ENCODE peak calls at places on chromosome 20, in six cellular contexts. One of them, this sample, is unnamed. For H3K4me1 and H3K9me3, the result is how much of the 10 kb centered on the place peaks cover.

GRCh38 chr20:2775139-2775538 is 25.3 kb downstream of the CPXM1 start:
- DNase-seq in PC-9: no peak
- DNase-seq in right cardiac atrium: no peak
- DNase-seq in HCT116: no peak
- DNase-seq in CD4-positive, alpha-beta memory T cell: no peak
- DNase-seq in CD4-positive, CD25-positive, alpha-beta regulatory T cell: no peak
- DNase-seq in this sample: no peak

GRCh38 chr20:2814587-2815051 is at the start of gene C20orf141:
- DNase-seq in CD4-positive, alpha-beta memory T cell: no peak
- DNase-seq in right cardiac atrium: no peak
- DNase-seq in HCT116: no peak
- DNase-seq in PC-9: peak
- DNase-seq in CD4-positive, CD25-positive, alpha-beta regulatory T cell: no peak
- DNase-seq in this sample: no peak

GRCh38 chr20:15927893-15928650 is 645.2 kb downstream of the KIF16B start:
- DNase-seq in CD4-positive, alpha-beta memory T cell: no peak
- DNase-seq in PC-9: no peak
- DNase-seq in CD4-positive, CD25-positive, alpha-beta regulatory T cell: no peak
- DNase-seq in right cardiac atrium: no peak
- DNase-seq in HCT116: no peak
- DNase-seq in this sample: no peak

GRCh38 chr20:33685328-33686007 is 717 bp downstream of the E2F1 start:
- DNase-seq in HCT116: no peak
- DNase-seq in right cardiac atrium: no peak
- DNase-seq in CD4-positive, CD25-positive, alpha-beta regulatory T cell: no peak
- DNase-seq in PC-9: peak
- DNase-seq in CD4-positive, alpha-beta memory T cell: no peak
- DNase-seq in this sample: no peak

GRCh38 chr20:48877299-48877698 is 44.2 kb upstream of the ARFGEF2 start:
- DNase-seq in PC-9: no peak
- DNase-seq in HCT116: no peak
- DNase-seq in right cardiac atrium: no peak
- DNase-seq in CD4-positive, CD25-positive, alpha-beta regulatory T cell: no peak
- DNase-seq in CD4-positive, alpha-beta memory T cell: no peak
- DNase-seq in this sample: no peak

GRCh38 chr20:9628589-9628988 is 114.2 kb downstream of the LAMP5 start:
- DNase-seq in right cardiac atrium: no peak
- DNase-seq in PC-9: no peak
- DNase-seq in HCT116: no peak
- DNase-seq in CD4-positive, alpha-beta memory T cell: no peak
- DNase-seq in CD4-positive, CD25-positive, alpha-beta regulatory T cell: no peak
- DNase-seq in this sample: no peak

GRCh38 chr20:60100780-60101179 is 142.6 kb downstream of the CDH26 start:
- DNase-seq in CD4-positive, CD25-positive, alpha-beta regulatory T cell: no peak
- DNase-seq in HCT116: no peak
- DNase-seq in PC-9: no peak
- DNase-seq in right cardiac atrium: no peak
- DNase-seq in CD4-positive, alpha-beta memory T cell: no peak
- DNase-seq in this sample: no peak

GRCh38 chr20:52318601-52319000 is 127.0 kb upstream of the ZFP64 start:
- DNase-seq in PC-9: no peak
- DNase-seq in CD4-positive, CD25-positive, alpha-beta regulatory T cell: no peak
- DNase-seq in CD4-positive, alpha-beta memory T cell: no peak
- DNase-seq in right cardiac atrium: no peak
- DNase-seq in HCT116: no peak
- DNase-seq in this sample: no peak

GRCh38 chr20:11229772-11230171 is 556.0 kb upstream of the JAG1 start:
- DNase-seq in CD4-positive, CD25-positive, alpha-beta regulatory T cell: no peak
- DNase-seq in right cardiac atrium: peak
- DNase-seq in PC-9: peak
- DNase-seq in CD4-positive, alpha-beta memory T cell: no peak
- DNase-seq in HCT116: peak
- DNase-seq in this sample: no peak

GRCh38 chr20:63843222-63843621 is 12.2 kb upstream of the ZBTB46 start:
- DNase-seq in PC-9: no peak
- DNase-seq in CD4-positive, CD25-positive, alpha-beta regulatory T cell: no peak
- DNase-seq in HCT116: no peak
- DNase-seq in CD4-positive, alpha-beta memory T cell: no peak
- DNase-seq in right cardiac atrium: no peak
- DNase-seq in this sample: no peak

GRCh38 chr20:53738945-53739798 is 145.5 kb upstream of the ZNF217 start:
- DNase-seq in PC-9: no peak
- DNase-seq in CD4-positive, CD25-positive, alpha-beta regulatory T cell: no peak
- DNase-seq in HCT116: no peak
- DNase-seq in CD4-positive, alpha-beta memory T cell: no peak
- DNase-seq in right cardiac atrium: no peak
- DNase-seq in this sample: no peak

GRCh38 chr20:33601016-33601415 is 61.1 kb upstream of the C20orf144 start:
- DNase-seq in HCT116: no peak
- DNase-seq in CD4-positive, CD25-positive, alpha-beta regulatory T cell: no peak
- DNase-seq in PC-9: no peak
- DNase-seq in CD4-positive, alpha-beta memory T cell: no peak
- DNase-seq in right cardiac atrium: no peak
- DNase-seq in this sample: no peak

GRCh38 chr20:37524221-37524700 is 3.2 kb downstream of the NNAT start:
- DNase-seq in HCT116: no peak
- DNase-seq in CD4-positive, CD25-positive, alpha-beta regulatory T cell: no peak
- DNase-seq in CD4-positive, alpha-beta memory T cell: no peak
- DNase-seq in PC-9: no peak
- DNase-seq in right cardiac atrium: no peak
- DNase-seq in this sample: no peak

GRCh38 chr20:31452575-31452974 is 12.1 kb downstream of the DEFB123 start:
- DNase-seq in PC-9: no peak
- DNase-seq in HCT116: no peak
- DNase-seq in CD4-positive, alpha-beta memory T cell: no peak
- DNase-seq in right cardiac atrium: no peak
- DNase-seq in CD4-positive, CD25-positive, alpha-beta regulatory T cell: no peak
- DNase-seq in this sample: no peak

GRCh38 chr20:62728028-62728780 is 19.6 kb downstream of the NTSR1 start:
- DNase-seq in PC-9: no peak
- DNase-seq in right cardiac atrium: no peak
- DNase-seq in CD4-positive, CD25-positive, alpha-beta regulatory T cell: no peak
- DNase-seq in HCT116: no peak
- DNase-seq in CD4-positive, alpha-beta memory T cell: no peak
- DNase-seq in this sample: no peak

GRCh38 chr20:63130654-63131577 is 85.0 kb downstream of the YTHDF1 start:
- DNase-seq in HCT116: no peak
- DNase-seq in right cardiac atrium: no peak
- DNase-seq in CD4-positive, CD25-positive, alpha-beta regulatory T cell: no peak
- DNase-seq in CD4-positive, alpha-beta memory T cell: no peak
- DNase-seq in PC-9: no peak
- DNase-seq in this sample: no peak

GRCh38 chr20:12970372-12970821 is 38.4 kb upstream of the SPTLC3 start:
- DNase-seq in PC-9: no peak
- DNase-seq in CD4-positive, alpha-beta memory T cell: peak
- DNase-seq in right cardiac atrium: no peak
- DNase-seq in CD4-positive, CD25-positive, alpha-beta regulatory T cell: no peak
- DNase-seq in HCT116: no peak
- DNase-seq in this sample: no peak

GRCh38 chr20:4371623-4372246 is 350.0 kb upstream of the PRND start:
- DNase-seq in right cardiac atrium: no peak
- DNase-seq in PC-9: no peak
- DNase-seq in CD4-positive, alpha-beta memory T cell: no peak
- DNase-seq in CD4-positive, CD25-positive, alpha-beta regulatory T cell: no peak
- DNase-seq in HCT116: no peak
- DNase-seq in this sample: no peak

GRCh38 chr20:47256665-47257236 is 99.7 kb downstream of the ZMYND8 start:
- DNase-seq in CD4-positive, CD25-positive, alpha-beta regulatory T cell: no peak
- DNase-seq in right cardiac atrium: no peak
- DNase-seq in CD4-positive, alpha-beta memory T cell: no peak
- DNase-seq in PC-9: no peak
- DNase-seq in HCT116: no peak
- DNase-seq in this sample: no peak

GRCh38 chr20:59010321-59010994 is 3.4 kb upstream of the CTSZ start:
- DNase-seq in CD4-positive, alpha-beta memory T cell: no peak
- DNase-seq in CD4-positive, CD25-positive, alpha-beta regulatory T cell: no peak
- DNase-seq in right cardiac atrium: no peak
- DNase-seq in HCT116: no peak
- DNase-seq in PC-9: peak
- DNase-seq in this sample: no peak
- H3K4me1 ChIP-seq in CD4-positive, alpha-beta memory T cell: under half
- H3K4me1 ChIP-seq in CD4-positive, CD25-positive, alpha-beta regulatory T cell: under half
- H3K4me1 ChIP-seq in right cardiac atrium: under half
- H3K4me1 ChIP-seq in HCT116: under half
- H3K4me1 ChIP-seq in PC-9: half or more
- H3K4me1 ChIP-seq in this sample: under half

DNA sequence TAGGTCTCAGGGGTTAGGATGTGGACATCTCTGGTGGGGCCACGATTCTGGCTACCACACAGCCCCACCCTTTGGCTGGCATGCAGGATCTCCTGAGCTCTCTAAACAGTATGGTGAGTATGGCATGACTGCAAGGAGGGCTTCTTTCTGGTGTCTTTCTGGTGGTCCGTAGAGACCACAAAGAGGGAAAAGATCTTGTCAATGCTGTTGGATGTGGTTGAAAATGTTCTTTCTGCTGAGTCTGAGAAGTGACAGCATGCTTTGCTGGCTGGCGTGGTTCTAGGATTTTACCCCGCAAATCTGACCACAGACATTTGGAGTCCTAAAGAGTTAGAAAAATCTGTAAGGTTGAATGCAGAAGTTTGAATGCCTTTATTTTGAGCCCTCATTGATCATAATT is 474.9 kb upstream of the CHD6 start:
- DNase-seq in right cardiac atrium: no peak
- DNase-seq in HCT116: no peak
- DNase-seq in CD4-positive, CD25-positive, alpha-beta regulatory T cell: no peak
- DNase-seq in PC-9: no peak
- DNase-seq in CD4-positive, alpha-beta memory T cell: no peak
- DNase-seq in this sample: no peak
- H3K9me3 ChIP-seq in right cardiac atrium: under half
- H3K9me3 ChIP-seq in HCT116: under half
- H3K9me3 ChIP-seq in CD4-positive, CD25-positive, alpha-beta regulatory T cell: under half
- H3K9me3 ChIP-seq in PC-9: under half
- H3K9me3 ChIP-seq in CD4-positive, alpha-beta memory T cell: under half
- H3K9me3 ChIP-seq in this sample: under half

GRCh38 chr20:58043122-58043865 is 185.2 kb downstream of the ANKRD60 start:
- DNase-seq in CD4-positive, CD25-positive, alpha-beta regulatory T cell: no peak
- DNase-seq in HCT116: no peak
- DNase-seq in right cardiac atrium: no peak
- DNase-seq in CD4-positive, alpha-beta memory T cell: no peak
- DNase-seq in PC-9: no peak
- DNase-seq in this sample: no peak

GRCh38 chr20:58044286-58044685 is 184.2 kb downstream of the ANKRD60 start:
- DNase-seq in HCT116: no peak
- DNase-seq in CD4-positive, alpha-beta memory T cell: no peak
- DNase-seq in CD4-positive, CD25-positive, alpha-beta regulatory T cell: no peak
- DNase-seq in right cardiac atrium: no peak
- DNase-seq in PC-9: no peak
- DNase-seq in this sample: no peak

GRCh38 chr20:58040447-58041290 is 187.8 kb downstream of the ANKRD60 start:
- DNase-seq in PC-9: no peak
- DNase-seq in CD4-positive, CD25-positive, alpha-beta regulatory T cell: no peak
- DNase-seq in right cardiac atrium: no peak
- DNase-seq in HCT116: no peak
- DNase-seq in CD4-positive, alpha-beta memory T cell: no peak
- DNase-seq in this sample: no peak

GRCh38 chr20:58043866-58044140 is 184.7 kb downstream of the ANKRD60 start:
- DNase-seq in PC-9: no peak
- DNase-seq in HCT116: no peak
- DNase-seq in right cardiac atrium: no peak
- DNase-seq in CD4-positive, CD25-positive, alpha-beta regulatory T cell: no peak
- DNase-seq in CD4-positive, alpha-beta memory T cell: no peak
- DNase-seq in this sample: no peak

DNA sequence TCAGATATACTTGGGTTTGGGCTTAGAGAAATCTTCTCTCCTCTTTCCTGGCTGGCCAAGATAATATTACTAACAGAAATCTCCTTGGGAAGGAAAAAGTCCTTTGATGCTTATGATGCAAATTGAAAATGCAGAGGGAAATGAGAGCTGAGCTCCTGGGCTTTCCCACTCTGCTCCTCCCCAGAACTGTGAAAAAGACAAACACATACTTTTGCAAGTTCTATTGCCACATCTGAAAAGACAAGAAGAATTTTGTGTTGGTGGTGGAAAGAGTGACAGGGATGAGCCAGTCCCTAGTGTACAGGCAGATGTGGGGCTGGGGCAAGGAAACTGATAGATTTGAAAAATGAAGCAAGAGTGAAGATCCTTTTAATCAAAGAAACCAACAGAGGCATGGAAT is 185.8 kb downstream of the ANKRD60 start:
- DNase-seq in right cardiac atrium: no peak
- DNase-seq in CD4-positive, CD25-positive, alpha-beta regulatory T cell: no peak
- DNase-seq in PC-9: no peak
- DNase-seq in HCT116: no peak
- DNase-seq in CD4-positive, alpha-beta memory T cell: no peak
- DNase-seq in this sample: no peak
- H3K27ac ChIP-seq in right cardiac atrium: no peak
- H3K27ac ChIP-seq in CD4-positive, CD25-positive, alpha-beta regulatory T cell: no peak
- H3K27ac ChIP-seq in PC-9: no peak
- H3K27ac ChIP-seq in HCT116: no peak
- H3K27ac ChIP-seq in CD4-positive, alpha-beta memory T cell: no peak
- H3K27ac ChIP-seq in this sample: no peak

DNA sequence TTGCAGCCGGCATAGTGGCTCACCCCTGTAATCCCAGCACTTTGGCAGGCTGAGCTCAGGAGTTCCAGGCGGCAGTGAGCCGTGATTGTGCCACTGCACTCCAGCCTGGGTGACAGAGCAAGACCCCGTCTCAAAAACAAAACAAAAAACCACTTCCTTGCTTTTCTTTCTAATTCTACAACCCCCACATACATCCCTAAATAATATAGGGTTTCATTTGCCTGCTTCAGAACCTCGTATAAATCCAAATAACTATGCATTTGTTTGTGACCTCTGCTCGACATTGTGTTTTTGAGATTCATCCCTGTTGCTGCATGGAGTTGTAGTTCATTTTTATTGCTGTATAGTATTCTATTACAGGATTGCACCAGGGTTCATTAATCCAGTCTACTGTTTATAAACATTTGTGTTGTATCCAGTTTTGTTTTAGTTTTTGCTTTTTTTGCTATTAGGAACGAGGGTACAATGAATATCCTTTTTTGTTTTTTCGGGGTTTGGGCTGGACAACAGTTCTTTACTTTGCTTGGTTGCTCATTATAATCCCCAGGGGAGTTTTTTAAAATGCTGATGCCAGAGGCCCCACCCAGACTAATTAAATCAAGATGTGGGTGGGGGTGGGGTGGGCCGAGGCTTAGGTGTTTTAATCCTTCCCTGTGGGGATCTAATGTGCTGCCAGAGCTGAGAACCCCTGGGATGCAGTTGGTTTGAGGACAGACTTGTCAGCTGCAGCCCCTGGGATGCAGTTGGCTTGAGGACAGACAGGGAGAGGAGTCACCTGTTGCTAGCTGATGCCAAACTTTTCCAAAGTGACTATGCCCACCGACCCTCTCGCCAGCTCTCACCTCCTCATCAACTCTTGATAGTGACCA is 2.4 kb upstream of the SNAI1 start:
- DNase-seq in right cardiac atrium: no peak
- DNase-seq in CD4-positive, alpha-beta memory T cell: no peak
- DNase-seq in PC-9: no peak
- DNase-seq in CD4-positive, CD25-positive, alpha-beta regulatory T cell: no peak
- DNase-seq in HCT116: no peak
- DNase-seq in this sample: no peak
- H3K4me1 ChIP-seq in right cardiac atrium: under half
- H3K4me1 ChIP-seq in CD4-positive, alpha-beta memory T cell: under half
- H3K4me1 ChIP-seq in PC-9: under half
- H3K4me1 ChIP-seq in CD4-positive, CD25-positive, alpha-beta regulatory T cell: under half
- H3K4me1 ChIP-seq in HCT116: under half
- H3K4me1 ChIP-seq in this sample: under half